ENCODE peak calls at places on chromosomes 2 and 18, in four cellular contexts. One of them, this sample, is unnamed.

GRCh38 chr2:8058652-8059051 is 623.2 kb upstream of the ID2 start:
- DNase-seq in CD8-positive, alpha-beta T cell: no peak
- DNase-seq in GM20000: no peak
- DNase-seq in fibroblast of lung: no peak
- DNase-seq in this sample: no peak

GRCh38 chr2:239400000-239400831 is 604 bp downstream of the HDAC4 start:
- DNase-seq in GM20000: no peak
- DNase-seq in fibroblast of lung: peak; percentile 68
- DNase-seq in CD8-positive, alpha-beta T cell: peak; percentile 20
- DNase-seq in this sample: no peak

GRCh38 chr2:62501794-62502500 is 4.0 kb downstream of the TMEM17 start:
- DNase-seq in fibroblast of lung: peak; percentile 82
- DNase-seq in GM20000: no peak
- DNase-seq in CD8-positive, alpha-beta T cell: no peak
- DNase-seq in this sample: no peak

GRCh38 chr2:56167616-56168015 is 16.2 kb upstream of the CCDC85A start:
- DNase-seq in GM20000: no peak
- DNase-seq in fibroblast of lung: no peak
- DNase-seq in CD8-positive, alpha-beta T cell: no peak
- DNase-seq in this sample: no peak

GRCh38 chr2:66553370-66553769 is 118.4 kb downstream of the MEIS1 start:
- DNase-seq in GM20000: no peak
- DNase-seq in CD8-positive, alpha-beta T cell: no peak
- DNase-seq in fibroblast of lung: peak; percentile 46
- DNase-seq in this sample: no peak

GRCh38 chr18:50218432-50219197 is 23.7 kb upstream of the MYO5B start:
- DNase-seq in GM20000: peak; percentile 62
- DNase-seq in CD8-positive, alpha-beta T cell: peak; percentile 32
- DNase-seq in fibroblast of lung: no peak
- DNase-seq in this sample: no peak

GRCh38 chr18:79627750-79628294 is 51.8 kb upstream of the CTDP1 start:
- DNase-seq in CD8-positive, alpha-beta T cell: no peak
- DNase-seq in GM20000: no peak
- DNase-seq in fibroblast of lung: no peak
- DNase-seq in this sample: no peak

GRCh38 chr2:158828378-158829136 is 33.4 kb downstream of the DAPL1 start:
- DNase-seq in fibroblast of lung: peak; percentile 14
- DNase-seq in GM20000: no peak
- DNase-seq in CD8-positive, alpha-beta T cell: no peak
- DNase-seq in this sample: no peak

GRCh38 chr2:19158899-19159298 is 199.5 kb downstream of the OSR1 start:
- DNase-seq in GM20000: no peak
- DNase-seq in CD8-positive, alpha-beta T cell: no peak
- DNase-seq in fibroblast of lung: no peak
- DNase-seq in this sample: no peak

GRCh38 chr2:172086349-172087190 is 1.3 kb downstream of the DLX1 start:
- DNase-seq in CD8-positive, alpha-beta T cell: peak; percentile 52
- DNase-seq in GM20000: peak; percentile 70
- DNase-seq in fibroblast of lung: no peak
- DNase-seq in this sample: no peak

GRCh38 chr2:203155406-203155805 is 83.4 kb upstream of the CYP20A1 start:
- DNase-seq in fibroblast of lung: no peak
- DNase-seq in CD8-positive, alpha-beta T cell: no peak
- DNase-seq in GM20000: no peak
- DNase-seq in this sample: no peak

GRCh38 chr18:50870138-50870845 is 8.6 kb upstream of the ME2 start:
- DNase-seq in fibroblast of lung: peak; percentile 46
- DNase-seq in CD8-positive, alpha-beta T cell: no peak
- DNase-seq in GM20000: no peak
- DNase-seq in this sample: no peak

GRCh38 chr2:220241423-220241822 is 614.0 kb downstream of the SLC4A3 start:
- DNase-seq in CD8-positive, alpha-beta T cell: no peak
- DNase-seq in GM20000: no peak
- DNase-seq in fibroblast of lung: no peak
- DNase-seq in this sample: no peak

GRCh38 chr2:27245620-27246019 is 17.2 kb downstream of the SLC30A3 start:
- DNase-seq in GM20000: no peak
- DNase-seq in fibroblast of lung: no peak
- DNase-seq in CD8-positive, alpha-beta T cell: no peak
- DNase-seq in this sample: no peak

GRCh38 chr2:239826786-239827510 is 198.2 kb downstream of the NDUFA10 start:
- DNase-seq in CD8-positive, alpha-beta T cell: peak; percentile 4
- DNase-seq in fibroblast of lung: no peak
- DNase-seq in GM20000: no peak
- DNase-seq in this sample: no peak

GRCh38 chr2:218516614-218517013 is 51.5 kb downstream of the USP37 start:
- DNase-seq in fibroblast of lung: peak; percentile 22
- DNase-seq in GM20000: no peak
- DNase-seq in CD8-positive, alpha-beta T cell: no peak
- DNase-seq in this sample: no peak

GRCh38 chr2:105795575-105795934 is 50.8 kb downstream of the NCK2 start:
- DNase-seq in fibroblast of lung: no peak
- DNase-seq in CD8-positive, alpha-beta T cell: no peak
- DNase-seq in GM20000: no peak
- DNase-seq in this sample: no peak

GRCh38 chr18:43396266-43396665 is 119.0 kb upstream of the SYT4 start:
- DNase-seq in CD8-positive, alpha-beta T cell: no peak
- DNase-seq in fibroblast of lung: peak; percentile 35
- DNase-seq in GM20000: no peak
- DNase-seq in this sample: no peak

GRCh38 chr2:160028431-160029269 is 33.8 kb downstream of the PLA2R1 start:
- DNase-seq in fibroblast of lung: peak; percentile 65
- DNase-seq in GM20000: no peak
- DNase-seq in CD8-positive, alpha-beta T cell: no peak
- DNase-seq in this sample: no peak

GRCh38 chr2:85705680-85706039 is 11.5 kb downstream of the GNLY start:
- DNase-seq in GM20000: no peak
- DNase-seq in fibroblast of lung: peak; percentile 99
- DNase-seq in CD8-positive, alpha-beta T cell: no peak
- DNase-seq in this sample: no peak

GRCh38 chr2:28643911-28644334 is 107.7 kb upstream of the PPP1CB start:
- DNase-seq in fibroblast of lung: peak; percentile 90
- DNase-seq in CD8-positive, alpha-beta T cell: no peak
- DNase-seq in GM20000: no peak
- DNase-seq in this sample: no peak

GRCh38 chr2:110858135-110858737 is 125.9 kb downstream of the ACOXL start:
- DNase-seq in fibroblast of lung: no peak
- DNase-seq in GM20000: peak; percentile 72
- DNase-seq in CD8-positive, alpha-beta T cell: peak; percentile 69
- DNase-seq in this sample: no peak

GRCh38 chr2:479031-479430 is 191.1 kb upstream of the ALKAL2 start:
- DNase-seq in CD8-positive, alpha-beta T cell: no peak
- DNase-seq in fibroblast of lung: no peak
- DNase-seq in GM20000: no peak
- DNase-seq in this sample: no peak

GRCh38 chr2:165539985-165540384 is 70.5 kb downstream of the CSRNP3 start:
- DNase-seq in GM20000: no peak
- DNase-seq in CD8-positive, alpha-beta T cell: no peak
- DNase-seq in fibroblast of lung: no peak
- DNase-seq in this sample: no peak

GRCh38 chr18:64994370-64994769 is 756.4 kb upstream of the CDH7 start:
- DNase-seq in fibroblast of lung: no peak
- DNase-seq in GM20000: no peak
- DNase-seq in CD8-positive, alpha-beta T cell: no peak
- DNase-seq in this sample: no peak

GRCh38 chr2:81445176-81445575 is 1140.6 kb upstream of the LRRTM1 start:
- DNase-seq in CD8-positive, alpha-beta T cell: no peak
- DNase-seq in fibroblast of lung: no peak
- DNase-seq in GM20000: no peak
- DNase-seq in this sample: no peak

This sample was measured in GM18507.